ENCODE peak calls at places on chromosomes 12 and 14, in six cellular contexts. K is IMR-90, J is K562, Z is A549, D is GM12878, Q is HEK293T. H is an unnamed sample.

GRCh38 chr14:75176142-75176820 is at the start of gene TMED10:
- DNase-seq in Q (peak; percentile 77), Z (peak; percentile 82), K (peak; percentile 85), D (no peak), J (peak; percentile 75), H (peak; percentile 81)

GRCh38 chr12:53599579-53599978 is 26.6 kb downstream of the ATF7 start:
- DNase-seq in Q (no peak), D (no peak), K (no peak), J (no peak), Z (no peak), H (no peak)

GRCh38 chr12:1776139-1776975 is 44.0 kb upstream of the LRTM2 start:
- DNase-seq in Z (peak; percentile 65), D (no peak), Q (no peak), K (peak; percentile 76), J (no peak), H (no peak)

GRCh38 chr12:1532796-1533195 is 61.6 kb downstream of the FBXL14 start:
- DNase-seq in J (no peak), Q (no peak), Z (no peak), K (no peak), D (no peak), H (no peak)

GRCh38 chr12:107990325-107990724 is 138.8 kb upstream of the WSCD2 start:
- DNase-seq in D (no peak), K (no peak), J (peak; percentile 11), Z (peak; percentile 4), Q (peak; percentile 13), H (peak; percentile 29)

GRCh38 chr12:95943231-95943842 is at the start of gene AMDHD1:
- DNase-seq in J (no peak), K (peak; percentile 39), Z (peak; percentile 80), Q (peak; percentile 75), D (no peak), H (peak; percentile 45)

GRCh38 chr12:130990034-130990433 is 36.3 kb downstream of the ADGRD1 start:
- DNase-seq in Q (no peak), D (no peak), Z (no peak), J (no peak), K (no peak), H (no peak)

GRCh38 chr14:20986811-20987210 is 3.0 kb upstream of the METTL17 start:
- DNase-seq in K (peak; percentile 96), Q (no peak), Z (peak; percentile 83), D (no peak), J (peak; percentile 30), H (peak; percentile 30)

GRCh38 chr14:38481939-38482678 is 226.2 kb upstream of the CLEC14A start:
- DNase-seq in D (no peak), Z (no peak), K (peak; percentile 70), J (no peak), Q (no peak), H (no peak)

GRCh38 chr14:58572092-58572853 is 65.5 kb upstream of the DACT1 start:
- DNase-seq in Q (no peak), Z (peak; percentile 11), K (peak; percentile 89), D (no peak), J (no peak), H (peak; percentile 4)

GRCh38 chr14:64423987-64424386 is 35.8 kb downstream of the MTHFD1 start:
- DNase-seq in K (peak; percentile 61), Q (no peak), J (no peak), Z (no peak), D (no peak), H (no peak)

GRCh38 chr12:15830538-15830937 is 41.4 kb upstream of the EPS8 start:
- DNase-seq in D (no peak), J (no peak), K (peak; percentile 82), Z (no peak), Q (no peak), H (no peak)

GRCh38 chr14:100472094-100472455 is 115.1 kb downstream of the BEGAIN start:
- DNase-seq in Z (no peak), Q (no peak), K (no peak), D (no peak), J (no peak), H (no peak)

GRCh38 chr12:100346660-100347059 is 10.2 kb upstream of the SLC17A8 start:
- DNase-seq in Z (no peak), J (no peak), K (peak; percentile 39), D (no peak), Q (no peak), H (peak; percentile 4)

GRCh38 chr12:68636268-68636667 is 25.6 kb downstream of the RAP1B start:
- DNase-seq in Q (no peak), Z (no peak), J (no peak), D (no peak), K (peak; percentile 80), H (no peak)

GRCh38 chr12:50603817-50604639 is 99.2 kb downstream of the DIP2B start:
- DNase-seq in Z (no peak), D (no peak), J (no peak), K (peak; percentile 69), Q (no peak), H (no peak)

GRCh38 chr12:67540920-67541624 is 107.5 kb upstream of the DYRK2 start:
- DNase-seq in D (peak; percentile 23), Q (no peak), K (peak; percentile 16), J (no peak), Z (no peak), H (no peak)

GRCh38 chr12:127063339-127064090 is 1203.5 kb upstream of the TMEM132C start:
- DNase-seq in J (no peak), Q (no peak), Z (no peak), D (no peak), K (no peak), H (no peak)

GRCh38 chr14:79437951-79438350 is 773.4 kb downstream of the DIO2 start:
- DNase-seq in J (no peak), Q (no peak), Z (no peak), D (no peak), K (no peak), H (no peak)

GRCh38 chr12:41905703-41906297 is 238.9 kb downstream of the GXYLT1 start:
- DNase-seq in Q (no peak), J (no peak), K (no peak), D (no peak), Z (no peak), H (no peak)

GRCh38 chr12:82522762-82523161 is 163.9 kb upstream of the TMTC2 start:
- DNase-seq in Q (no peak), Z (no peak), K (no peak), J (no peak), D (no peak), H (no peak)

GRCh38 chr14:100665518-100666032 is 61.1 kb upstream of the DLK1 start:
- DNase-seq in J (no peak), D (no peak), Q (no peak), Z (no peak), K (no peak), H (no peak)

GRCh38 chr12:51821423-51822260 is 26.9 kb downstream of the FIGNL2 start:
- DNase-seq in J (no peak), Z (no peak), D (no peak), Q (no peak), K (no peak), H (no peak)

GRCh38 chr12:98057701-98058100 is 457.7 kb upstream of the TMPO start:
- DNase-seq in J (no peak), Z (no peak), K (no peak), Q (no peak), D (no peak), H (no peak)

GRCh38 chr14:69909831-69910550 is 30.8 kb downstream of the SMOC1 start:
- DNase-seq in K (no peak), D (no peak), Q (no peak), Z (no peak), J (no peak), H (no peak)

GRCh38 chr14:96634481-96634880 is 132.3 kb downstream of the PAPOLA start:
- DNase-seq in D (no peak), Z (no peak), Q (peak; percentile 3), J (no peak), K (no peak), H (no peak)

GRCh38 chr12:29656762-29657538 is 126.8 kb downstream of the TMTC1 start:
- DNase-seq in Z (no peak), D (no peak), K (no peak), Q (no peak), J (no peak), H (no peak)

GRCh38 chr12:29660847-29661246 is 122.9 kb downstream of the TMTC1 start:
- DNase-seq in K (no peak), Z (no peak), Q (no peak), D (no peak), J (no peak), H (no peak)

GRCh38 chr12:29653286-29653685 is 130.5 kb downstream of the TMTC1 start:
- DNase-seq in D (no peak), Z (no peak), K (no peak), Q (no peak), J (no peak), H (no peak)

GRCh38 chr12:29650371-29650770 is 133.4 kb downstream of the TMTC1 start:
- DNase-seq in Z (no peak), D (no peak), Q (no peak), J (no peak), K (no peak), H (no peak)

DNA sequence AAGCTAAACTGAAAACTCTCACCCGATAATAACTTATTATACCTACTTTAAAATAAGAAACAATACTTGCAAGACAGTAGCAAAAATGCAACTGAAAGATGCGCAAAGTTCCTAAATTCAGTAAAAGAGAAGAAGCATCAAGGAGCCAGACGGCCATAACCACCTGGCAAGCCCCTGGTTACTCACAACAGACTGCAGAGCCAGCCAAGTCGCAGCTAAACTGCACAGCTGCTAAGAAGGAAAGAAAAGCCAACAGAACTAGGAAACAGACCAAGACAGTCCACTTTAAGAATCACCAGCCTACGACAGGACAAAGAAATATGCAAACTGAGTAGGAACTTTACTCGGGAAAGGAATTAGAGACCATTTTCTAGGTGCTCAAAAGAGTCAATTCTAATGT is 127.9 kb downstream of the TMTC1 start:
- DNase-seq in K (peak; percentile 6), D (no peak), Z (no peak), J (no peak), Q (no peak), H (no peak)
- TF ChIP-seq BHLHE40 in K (no peak), D (no peak), Z (no peak), J (no peak), Q (no peak), H (no peak)

GRCh38 chr14:52013984-52014600 is 24.7 kb downstream of the RTRAF start:
- DNase-seq in K (no peak), J (peak; percentile 21), Z (peak; percentile 8), D (no peak), Q (peak; percentile 44), H (no peak)
- TF ChIP-seq BHLHE40 in K (no peak), J (no peak), Z (no peak), D (no peak), Q (no peak), H (no peak)

GRCh38 chr14:60648934-60649814 is at the start of gene SIX1:
- DNase-seq in J (peak; percentile 73), Q (peak; percentile 84), Z (peak; percentile 95), K (peak; percentile 95), D (no peak), H (peak; percentile 77)
- TF ChIP-seq BHLHE40 in J (no peak), Q (no peak), Z (no peak), K (no peak), D (no peak), H (no peak)

DNA sequence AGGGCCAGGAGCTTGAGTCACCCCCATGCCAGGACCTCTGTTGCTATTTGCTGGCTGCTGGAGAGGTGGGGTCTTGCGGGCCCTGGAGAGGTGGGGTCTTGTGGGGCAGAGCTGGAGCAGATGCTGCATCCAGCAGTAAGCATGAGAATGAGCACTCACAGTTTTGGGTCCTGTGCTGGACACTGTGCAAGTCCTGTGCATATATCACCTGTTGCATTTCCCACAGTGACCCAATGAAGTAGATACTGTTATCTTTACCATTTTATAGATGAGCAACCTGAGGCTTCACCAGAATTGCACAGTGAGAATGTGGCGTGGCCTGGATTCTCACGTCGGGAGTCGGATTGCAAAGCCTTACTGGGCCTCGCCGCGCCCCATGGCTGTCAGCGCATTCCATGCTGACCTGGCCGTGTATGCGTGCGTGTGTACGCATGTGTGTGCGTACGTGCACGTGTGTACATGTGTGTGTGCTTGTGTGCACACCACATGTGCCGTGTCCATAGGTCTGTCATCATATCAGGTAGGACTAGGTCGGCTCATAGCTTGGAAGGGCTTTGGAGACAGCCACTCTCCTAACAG is 12.0 kb downstream of the COA8 start:
- DNase-seq in Q (no peak), J (no peak), Z (no peak), D (no peak), K (no peak), H (no peak)
- TF ChIP-seq BHLHE40 in Q (no peak), J (no peak), Z (no peak), D (no peak), K (no peak), H (no peak)

H was measured in HepG2.